ENCODE peak calls at places on chromosomes 3 and 15, in six cellular contexts. One of them, this sample, is unnamed.

GRCh38 chr3:43180027-43180426 is 74.1 kb upstream of the POMGNT2 start:
- DNase-seq in transverse colon: peak; percentile 45
- DNase-seq in GM12878: peak; percentile 26
- DNase-seq in prostate gland: no peak
- DNase-seq in upper lobe of left lung: peak; percentile 56
- DNase-seq in H1: no peak
- DNase-seq in this sample: no peak

GRCh38 chr15:90907051-90907660 is 4.1 kb downstream of the MAN2A2 start:
- DNase-seq in transverse colon: no peak
- DNase-seq in GM12878: no peak
- DNase-seq in prostate gland: no peak
- DNase-seq in upper lobe of left lung: peak; percentile 17
- DNase-seq in H1: no peak
- DNase-seq in this sample: no peak

GRCh38 chr3:127144631-127145030 is 48.3 kb upstream of the PRR23E start:
- DNase-seq in transverse colon: no peak
- DNase-seq in GM12878: no peak
- DNase-seq in prostate gland: no peak
- DNase-seq in upper lobe of left lung: no peak
- DNase-seq in H1: no peak
- DNase-seq in this sample: no peak

GRCh38 chr3:176950743-176951142 is 246.5 kb downstream of the TBL1XR1 start:
- DNase-seq in transverse colon: no peak
- DNase-seq in GM12878: no peak
- DNase-seq in prostate gland: no peak
- DNase-seq in upper lobe of left lung: no peak
- DNase-seq in H1: no peak
- DNase-seq in this sample: no peak

GRCh38 chr15:100516592-100517489 is 11.9 kb downstream of the CERS3 start:
- DNase-seq in transverse colon: no peak
- DNase-seq in GM12878: no peak
- DNase-seq in prostate gland: peak; percentile 87
- DNase-seq in upper lobe of left lung: peak; percentile 50
- DNase-seq in H1: no peak
- DNase-seq in this sample: no peak

GRCh38 chr3:138371070-138371950 is 22.9 kb downstream of the MRAS start:
- DNase-seq in transverse colon: no peak
- DNase-seq in GM12878: peak; percentile 64
- DNase-seq in prostate gland: no peak
- DNase-seq in upper lobe of left lung: no peak
- DNase-seq in H1: no peak
- DNase-seq in this sample: no peak

GRCh38 chr3:127651516-127652172 is 21.1 kb upstream of the ABTB1 start:
- DNase-seq in transverse colon: no peak
- DNase-seq in GM12878: no peak
- DNase-seq in prostate gland: no peak
- DNase-seq in upper lobe of left lung: no peak
- DNase-seq in H1: no peak
- DNase-seq in this sample: no peak

GRCh38 chr3:17605032-17605431 is 137.4 kb downstream of the TBC1D5 start:
- DNase-seq in transverse colon: no peak
- DNase-seq in GM12878: no peak
- DNase-seq in prostate gland: no peak
- DNase-seq in upper lobe of left lung: no peak
- DNase-seq in H1: no peak
- DNase-seq in this sample: no peak

GRCh38 chr3:63707731-63708130 is 55.3 kb downstream of the SNTN start:
- DNase-seq in transverse colon: no peak
- DNase-seq in GM12878: no peak
- DNase-seq in prostate gland: no peak
- DNase-seq in upper lobe of left lung: no peak
- DNase-seq in H1: no peak
- DNase-seq in this sample: no peak

GRCh38 chr3:154191520-154191919 is 70.3 kb downstream of the ARHGEF26 start:
- DNase-seq in transverse colon: no peak
- DNase-seq in GM12878: no peak
- DNase-seq in prostate gland: no peak
- DNase-seq in upper lobe of left lung: no peak
- DNase-seq in H1: no peak
- DNase-seq in this sample: no peak

GRCh38 chr15:79560384-79560783 is 128.2 kb downstream of the MINAR1 start:
- DNase-seq in transverse colon: no peak
- DNase-seq in GM12878: no peak
- DNase-seq in prostate gland: no peak
- DNase-seq in upper lobe of left lung: no peak
- DNase-seq in H1: no peak
- DNase-seq in this sample: no peak

GRCh38 chr3:78571486-78571885 is 1196.3 kb downstream of the ROBO1 start:
- DNase-seq in transverse colon: no peak
- DNase-seq in GM12878: no peak
- DNase-seq in prostate gland: no peak
- DNase-seq in upper lobe of left lung: no peak
- DNase-seq in H1: no peak
- DNase-seq in this sample: no peak

GRCh38 chr15:27183182-27183581 is 212.2 kb downstream of the GABRG3 start:
- DNase-seq in transverse colon: no peak
- DNase-seq in GM12878: no peak
- DNase-seq in prostate gland: no peak
- DNase-seq in upper lobe of left lung: no peak
- DNase-seq in H1: no peak
- DNase-seq in this sample: no peak

GRCh38 chr3:160801386-160802118 is 45.5 kb downstream of the PPM1L start:
- DNase-seq in transverse colon: peak; percentile 63
- DNase-seq in GM12878: no peak
- DNase-seq in prostate gland: no peak
- DNase-seq in upper lobe of left lung: peak; percentile 78
- DNase-seq in H1: no peak
- DNase-seq in this sample: no peak

GRCh38 chr15:38524156-38524555 is 40.5 kb downstream of the RASGRP1 start:
- DNase-seq in transverse colon: no peak
- DNase-seq in GM12878: no peak
- DNase-seq in prostate gland: no peak
- DNase-seq in upper lobe of left lung: no peak
- DNase-seq in H1: no peak
- DNase-seq in this sample: no peak

GRCh38 chr15:40054746-40055575 is 16.0 kb upstream of the SRP14 start:
- DNase-seq in transverse colon: peak; percentile 72
- DNase-seq in GM12878: no peak
- DNase-seq in prostate gland: no peak
- DNase-seq in upper lobe of left lung: peak; percentile 67
- DNase-seq in H1: no peak
- DNase-seq in this sample: no peak
- TF ChIP-seq POLR2AphosphoS5 in transverse colon: no peak
- TF ChIP-seq POLR2AphosphoS5 in GM12878: no peak
- TF ChIP-seq POLR2AphosphoS5 in prostate gland: no peak
- TF ChIP-seq POLR2AphosphoS5 in upper lobe of left lung: no peak
- TF ChIP-seq POLR2AphosphoS5 in H1: no peak
- TF ChIP-seq POLR2AphosphoS5 in this sample: no peak

DNA sequence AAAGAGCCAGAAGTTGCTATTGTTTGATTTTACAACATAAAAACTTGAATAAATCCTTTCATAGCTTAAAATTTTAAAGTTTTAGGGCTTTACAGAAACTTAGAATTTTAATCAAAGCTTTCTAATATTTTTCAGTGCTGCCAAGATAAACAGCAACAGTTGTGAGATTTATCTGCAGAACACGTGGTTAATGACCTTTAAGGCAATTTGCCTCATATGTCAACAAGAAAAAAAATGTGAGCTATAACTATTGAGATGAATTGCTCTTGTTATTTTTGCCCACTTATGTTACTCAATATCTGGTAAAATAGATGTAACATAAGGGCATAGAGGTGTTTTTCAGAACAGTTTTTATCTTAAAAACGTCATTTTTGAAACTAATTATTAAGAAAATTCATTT is 96.7 kb upstream of the NECTIN3 start:
- DNase-seq in transverse colon: no peak
- DNase-seq in GM12878: no peak
- DNase-seq in prostate gland: no peak
- DNase-seq in upper lobe of left lung: no peak
- DNase-seq in H1: no peak
- DNase-seq in this sample: no peak
- H3K9me3 ChIP-seq in transverse colon: peaks cover 4% of the 10 kb centered on the region
- H3K9me3 ChIP-seq in GM12878: no peaks in the 10 kb centered on the region
- H3K9me3 ChIP-seq in prostate gland: no peaks in the 10 kb centered on the region
- H3K9me3 ChIP-seq in upper lobe of left lung: no peaks in the 10 kb centered on the region
- H3K9me3 ChIP-seq in H1: no peaks in the 10 kb centered on the region
- H3K9me3 ChIP-seq in this sample: no peaks in the 10 kb centered on the region

DNA sequence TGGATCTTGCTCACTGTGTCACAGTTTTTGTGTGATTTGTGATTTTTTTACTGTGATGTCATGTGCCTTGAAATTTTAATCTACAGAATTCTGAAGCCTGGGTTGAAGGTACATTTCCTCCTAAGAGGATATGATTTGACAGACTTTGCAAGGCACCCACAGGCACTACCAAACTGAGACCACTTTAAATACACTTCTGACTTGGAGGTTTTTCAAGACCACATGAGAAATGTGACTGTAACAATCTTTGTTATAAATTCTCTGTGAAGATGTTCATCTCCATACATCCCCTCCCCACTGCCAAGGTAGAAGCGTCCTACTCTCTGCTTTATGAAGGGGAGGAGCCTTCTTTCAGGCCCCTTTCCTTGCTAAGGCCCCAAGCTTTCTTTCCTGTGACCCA is 22.8 kb downstream of the UBXN7 start:
- DNase-seq in transverse colon: no peak
- DNase-seq in GM12878: no peak
- DNase-seq in prostate gland: no peak
- DNase-seq in upper lobe of left lung: no peak
- DNase-seq in H1: no peak
- DNase-seq in this sample: no peak
- TF ChIP-seq POLR2AphosphoS5 in transverse colon: no peak
- TF ChIP-seq POLR2AphosphoS5 in GM12878: no peak
- TF ChIP-seq POLR2AphosphoS5 in prostate gland: no peak
- TF ChIP-seq POLR2AphosphoS5 in upper lobe of left lung: no peak
- TF ChIP-seq POLR2AphosphoS5 in H1: no peak
- TF ChIP-seq POLR2AphosphoS5 in this sample: no peak

GRCh38 chr15:82625136-82625535 is 22.0 kb downstream of the CPEB1 start:
- DNase-seq in transverse colon: no peak
- DNase-seq in GM12878: no peak
- DNase-seq in prostate gland: no peak
- DNase-seq in upper lobe of left lung: no peak
- DNase-seq in H1: no peak
- DNase-seq in this sample: no peak
- H3K9me3 ChIP-seq in transverse colon: no peaks in the 10 kb centered on the region
- H3K9me3 ChIP-seq in GM12878: no peaks in the 10 kb centered on the region
- H3K9me3 ChIP-seq in prostate gland: no peaks in the 10 kb centered on the region
- H3K9me3 ChIP-seq in upper lobe of left lung: no peaks in the 10 kb centered on the region
- H3K9me3 ChIP-seq in H1: no peaks in the 10 kb centered on the region
- H3K9me3 ChIP-seq in this sample: no peaks in the 10 kb centered on the region

GRCh38 chr3:132787616-132788015 is 65.4 kb upstream of the NPHP3 start:
- DNase-seq in transverse colon: no peak
- DNase-seq in GM12878: no peak
- DNase-seq in prostate gland: no peak
- DNase-seq in upper lobe of left lung: no peak
- DNase-seq in H1: no peak
- DNase-seq in this sample: no peak

GRCh38 chr3:132788299-132788698 is 66.1 kb upstream of the NPHP3 start:
- DNase-seq in transverse colon: no peak
- DNase-seq in GM12878: no peak
- DNase-seq in prostate gland: peak; percentile 8
- DNase-seq in upper lobe of left lung: peak; percentile 22
- DNase-seq in H1: no peak
- DNase-seq in this sample: peak; percentile 50

GRCh38 chr3:132790806-132791205 is 68.6 kb upstream of the NPHP3 start:
- DNase-seq in transverse colon: no peak
- DNase-seq in GM12878: no peak
- DNase-seq in prostate gland: no peak
- DNase-seq in upper lobe of left lung: no peak
- DNase-seq in H1: no peak
- DNase-seq in this sample: no peak

GRCh38 chr3:132786890-132787289 is 64.7 kb upstream of the NPHP3 start:
- DNase-seq in transverse colon: no peak
- DNase-seq in GM12878: no peak
- DNase-seq in prostate gland: no peak
- DNase-seq in upper lobe of left lung: no peak
- DNase-seq in H1: no peak
- DNase-seq in this sample: no peak

DNA sequence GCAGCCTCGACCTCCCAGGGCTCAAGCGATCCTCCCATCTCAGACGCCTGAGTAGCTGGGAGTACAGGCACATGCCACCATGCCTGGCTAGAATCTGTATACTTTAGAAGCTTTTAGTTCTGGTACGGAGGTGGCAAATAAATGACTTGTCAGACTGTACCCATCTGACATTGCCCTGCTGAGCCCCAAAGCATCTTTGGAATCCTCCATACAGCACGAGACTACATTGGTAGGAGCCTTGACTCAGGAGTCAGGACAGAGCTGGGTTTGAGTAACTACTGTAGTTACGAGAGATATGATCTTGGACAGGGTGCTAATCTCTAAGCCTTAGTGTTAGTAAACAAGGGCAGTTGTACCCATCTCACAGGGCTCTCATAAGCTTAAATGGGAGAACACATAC is 67.8 kb upstream of the NPHP3 start:
- DNase-seq in transverse colon: no peak
- DNase-seq in GM12878: no peak
- DNase-seq in prostate gland: no peak
- DNase-seq in upper lobe of left lung: no peak
- DNase-seq in H1: no peak
- DNase-seq in this sample: no peak
- TF ChIP-seq POLR2AphosphoS5 in transverse colon: no peak
- TF ChIP-seq POLR2AphosphoS5 in GM12878: no peak
- TF ChIP-seq POLR2AphosphoS5 in prostate gland: no peak
- TF ChIP-seq POLR2AphosphoS5 in upper lobe of left lung: no peak
- TF ChIP-seq POLR2AphosphoS5 in H1: no peak
- TF ChIP-seq POLR2AphosphoS5 in this sample: no peak

DNA sequence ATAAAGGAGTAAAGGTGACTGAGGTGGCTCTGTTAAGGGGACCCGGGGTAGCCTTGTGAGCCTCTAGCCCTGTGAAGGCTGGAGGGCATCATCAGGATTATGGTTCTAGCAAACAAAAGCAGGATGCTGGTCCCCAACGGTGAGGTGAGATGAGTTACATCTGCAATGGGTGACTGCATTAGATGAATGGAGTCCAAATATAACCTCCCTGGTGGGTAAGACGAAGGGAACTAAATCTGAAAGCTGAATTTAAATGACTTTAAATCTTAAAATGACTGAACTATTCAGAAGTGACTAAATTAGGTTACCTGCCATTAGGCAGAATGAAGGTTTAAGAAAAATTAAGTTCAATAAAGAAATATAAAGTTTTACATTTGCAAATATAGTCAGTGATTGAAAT is 4.6 kb upstream of the HLTF start:
- DNase-seq in transverse colon: no peak
- DNase-seq in GM12878: no peak
- DNase-seq in prostate gland: no peak
- DNase-seq in upper lobe of left lung: no peak
- DNase-seq in H1: no peak
- DNase-seq in this sample: no peak
- H3K9me3 ChIP-seq in transverse colon: no peaks in the 10 kb centered on the region
- H3K9me3 ChIP-seq in GM12878: no peaks in the 10 kb centered on the region
- H3K9me3 ChIP-seq in prostate gland: no peaks in the 10 kb centered on the region
- H3K9me3 ChIP-seq in upper lobe of left lung: no peaks in the 10 kb centered on the region
- H3K9me3 ChIP-seq in H1: no peaks in the 10 kb centered on the region
- H3K9me3 ChIP-seq in this sample: peaks cover 6% of the 10 kb centered on the region